ENCODE peak calls at places on chromosomes 12 and 14, in nine cellular contexts. M is foreskin fibroblast, I is keratinocyte, D is hepatocyte, H is body of pancreas, R is HFF-Myc, C is left ventricle myocardium inferior, G is right cardiac atrium, K is tibial nerve. J is an unnamed sample.

GRCh38 chr12:53746592-53747491 is 4.9 kb downstream of the CISTR start:
- DNase-seq in K (peak), M (peak), G (peak), H (peak), C (peak), I (no peak), D (peak), R (peak), J (peak)

GRCh38 chr14:74459289-74459946 is 33.4 kb upstream of the SYNDIG1L start:
- DNase-seq in G (no peak), D (peak), R (peak), M (peak), I (no peak), K (peak), H (peak), C (no peak), J (peak)

GRCh38 chr12:15601210-15601800 is 187.9 kb downstream of the EPS8 start:
- DNase-seq in K (no peak), R (no peak), G (no peak), I (peak), C (no peak), H (no peak), D (peak), M (peak), J (no peak)

GRCh38 chr14:40464531-40464930 is 1032.3 kb upstream of the FBXO33 start:
- DNase-seq in C (no peak), K (no peak), G (no peak), H (no peak), D (no peak), R (no peak), I (no peak), M (no peak), J (no peak)

GRCh38 chr12:124125472-124125871 is 152.5 kb downstream of the ZNF664 start:
- DNase-seq in C (no peak), H (no peak), R (no peak), M (no peak), D (no peak), G (no peak), I (peak), K (no peak), J (peak)

GRCh38 chr14:77603654-77604270 is 12.7 kb downstream of the SPTLC2 start:
- DNase-seq in G (peak), M (peak), H (no peak), K (peak), R (no peak), C (peak), D (no peak), I (no peak), J (no peak)

GRCh38 chr12:3366451-3367155 is 124.4 kb upstream of the PRMT8 start:
- DNase-seq in R (no peak), I (no peak), M (no peak), D (no peak), G (no peak), K (no peak), H (peak), C (no peak), J (no peak)

GRCh38 chr12:115468087-115468510 is 784.1 kb upstream of the TBX3 start:
- DNase-seq in I (no peak), G (no peak), K (no peak), C (no peak), M (no peak), R (no peak), D (peak), H (peak), J (no peak)

GRCh38 chr12:67431436-67432049 is 162.4 kb downstream of the CAND1 start:
- DNase-seq in M (peak), H (no peak), D (no peak), R (no peak), K (no peak), G (no peak), I (no peak), C (no peak), J (no peak)

GRCh38 chr12:82473111-82473754 is 114.9 kb downstream of the METTL25 start:
- DNase-seq in I (no peak), D (no peak), G (no peak), H (no peak), K (no peak), M (peak), R (no peak), C (no peak), J (no peak)

GRCh38 chr14:75715926-75716780 is 55.1 kb downstream of the TTLL5 start:
- DNase-seq in C (no peak), R (no peak), G (no peak), K (no peak), D (no peak), H (no peak), I (no peak), M (peak), J (peak)

GRCh38 chr14:94944636-94945258 is 174.8 kb upstream of the GSC start:
- DNase-seq in R (no peak), I (no peak), H (no peak), M (no peak), G (no peak), C (no peak), K (no peak), D (no peak), J (no peak)

GRCh38 chr12:6465467-6466183 is 4.9 kb downstream of the VAMP1 start:
- DNase-seq in D (peak), K (peak), R (peak), I (no peak), H (peak), C (no peak), G (no peak), M (peak), J (peak)

GRCh38 chr12:67048371-67048770 is 220.8 kb upstream of the CAND1 start:
- DNase-seq in G (no peak), I (no peak), D (no peak), K (no peak), H (no peak), M (no peak), C (no peak), R (no peak), J (no peak)

GRCh38 chr12:111035578-111036301 is 115.4 kb upstream of the MYL2 start:
- DNase-seq in R (no peak), M (peak), C (no peak), I (no peak), H (no peak), K (no peak), D (no peak), G (no peak), J (no peak)

GRCh38 chr12:42587564-42588307 is 1.8 kb downstream of the PRICKLE1 start:
- DNase-seq in G (no peak), R (no peak), K (no peak), I (no peak), H (peak), C (no peak), M (peak), D (peak), J (peak)

GRCh38 chr14:93538411-93538810 is 107.7 kb downstream of the UNC79 start:
- DNase-seq in D (no peak), M (no peak), C (no peak), H (no peak), G (no peak), K (no peak), I (no peak), R (no peak), J (peak)

GRCh38 chr14:24861083-24861630 is 188.8 kb downstream of the STXBP6 start:
- DNase-seq in C (no peak), R (no peak), G (no peak), I (peak), K (no peak), M (peak), H (peak), D (peak), J (no peak)
- H3K4me3 ChIP-seq in C (no peak), R (no peak), G (no peak), I (peak), K (no peak), M (no peak), H (no peak), D (no peak), J (no peak)

DNA sequence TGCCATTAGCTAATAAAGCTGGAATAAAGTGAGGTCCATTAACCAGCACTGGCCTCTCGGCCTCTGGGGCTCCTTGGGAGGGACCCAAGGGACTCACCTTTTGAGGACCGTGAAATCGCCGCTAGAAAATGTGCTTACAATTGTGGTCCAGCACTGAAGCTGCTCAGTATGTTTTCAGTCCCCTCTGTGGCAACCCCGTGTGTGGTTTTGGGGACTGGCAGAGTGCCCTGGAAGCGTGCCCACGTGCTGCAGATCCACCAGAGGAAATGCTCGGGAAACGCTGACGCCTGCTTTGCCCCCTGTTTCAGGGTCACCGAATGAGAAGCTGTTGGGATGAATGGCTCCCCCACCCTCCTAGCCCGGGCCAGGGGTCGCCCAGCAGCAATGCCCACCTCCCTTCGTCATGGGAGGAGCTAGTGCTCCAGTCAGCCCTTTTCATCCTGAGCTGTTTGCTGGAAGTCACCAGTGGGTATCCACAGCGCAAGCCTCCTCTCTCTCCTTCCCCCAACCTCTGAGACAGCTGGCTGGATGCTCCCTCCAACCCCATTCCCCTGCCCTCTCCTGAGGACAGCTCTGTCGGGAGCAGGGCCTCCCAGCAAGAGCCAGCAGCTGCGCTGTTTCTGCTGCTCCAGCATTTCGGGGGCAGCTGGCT is 33.1 kb upstream of the PPP1R13B start:
- DNase-seq in C (peak), H (peak), R (peak), G (peak), K (peak), D (peak), I (no peak), M (peak), J (peak)
- H3K4me3 ChIP-seq in C (peak), H (no peak), R (no peak), G (peak), K (no peak), D (no peak), I (no peak), M (peak), J (peak)

GRCh38 chr14:85528080-85528881 is 1.7 kb upstream of the FLRT2 start:
- DNase-seq in C (no peak), R (peak), H (peak), I (no peak), D (peak), G (peak), M (peak), K (peak), J (peak)
- H3K4me3 ChIP-seq in C (peak), R (peak), H (peak), I (peak), D (peak), G (peak), M (peak), K (peak), J (peak)

DNA sequence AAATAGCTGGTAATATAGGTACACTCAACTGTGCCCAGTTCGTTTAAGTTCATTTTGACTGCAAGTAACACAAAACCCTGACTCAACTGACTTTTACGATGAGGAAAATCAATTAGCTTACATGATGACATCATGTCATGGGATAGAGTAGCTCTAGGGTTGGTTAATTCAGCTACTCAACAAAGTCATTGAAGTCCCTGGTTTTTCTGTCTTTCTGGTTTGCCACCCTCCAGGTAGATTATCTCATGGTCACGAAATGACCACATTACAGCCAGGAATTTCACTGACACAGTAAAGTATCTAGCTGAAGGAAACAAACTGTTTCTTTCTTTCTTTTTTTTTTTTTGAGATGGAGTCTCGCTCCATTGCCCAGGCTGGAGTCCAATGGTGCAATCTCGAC is 68.5 kb upstream of the FUT8 start:
- DNase-seq in I (no peak), G (no peak), C (no peak), M (peak), D (no peak), R (no peak), H (no peak), K (no peak), J (no peak)
- H3K4me3 ChIP-seq in I (no peak), G (no peak), C (no peak), M (no peak), D (no peak), R (no peak), H (no peak), K (no peak), J (no peak)

GRCh38 chr14:71711619-71712018 is 220.6 kb upstream of the RGS6 start:
- DNase-seq in C (no peak), G (no peak), I (no peak), K (no peak), R (no peak), H (no peak), M (peak), D (peak), J (peak)
- H3K4me3 ChIP-seq in C (no peak), G (no peak), I (no peak), K (no peak), R (no peak), H (no peak), M (no peak), D (no peak), J (no peak)

DNA sequence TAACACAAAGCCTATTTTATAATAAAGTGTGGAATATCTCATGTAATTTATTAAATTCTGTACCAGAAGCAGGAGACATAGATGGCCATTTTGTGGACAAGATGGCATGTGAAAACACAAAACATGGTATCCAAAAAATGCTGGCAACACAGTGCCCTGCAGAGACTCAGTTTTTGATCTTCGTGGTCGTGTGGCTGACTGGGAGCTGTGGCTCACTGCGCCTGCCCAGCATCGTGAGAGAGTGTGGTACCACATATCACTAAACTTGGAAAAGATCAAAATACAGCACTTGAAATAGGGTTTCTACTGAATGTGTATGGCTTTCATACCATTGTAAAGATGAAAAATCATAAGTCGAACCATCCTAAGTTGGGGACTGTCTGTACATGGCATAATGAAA is 43.0 kb upstream of the MANSC4 start:
- DNase-seq in M (no peak), C (no peak), D (no peak), I (no peak), K (no peak), H (no peak), R (no peak), G (no peak), J (no peak)
- H3K4me3 ChIP-seq in M (no peak), C (no peak), D (no peak), I (no peak), K (no peak), H (no peak), R (no peak), G (no peak), J (no peak)

J was measured in SJCRH30.